ENCODE peak calls at places on chromosomes 13 and 19, in nine cellular contexts. A is Caco-2; Q is K562; F is thoracic aorta; J is upper lobe of right lung; D is cardiac fibroblast; E is CD4-positive, alpha-beta memory T cell; Y is HFF-Myc; U is fibroblast of mammary gland. P is an unnamed sample.

GRCh38 chr19:41223431-41224234 is 4.6 kb downstream of the AXL start:
- DNase-seq in A (no peak), Q (no peak), F (peak; percentile 53), J (no peak), D (peak; percentile 58), E (no peak), Y (peak; percentile 83), U (peak; percentile 89), P (peak; percentile 76)

GRCh38 chr19:43763473-43763939 is 8.7 kb upstream of the SMG9 start:
- DNase-seq in A (no peak), Q (peak; percentile 38), F (no peak), J (no peak), D (peak; percentile 43), E (no peak), Y (no peak), U (peak; percentile 77), P (peak; percentile 35)

GRCh38 chr13:46962286-46962941 is 65.6 kb upstream of the HTR2A start:
- DNase-seq in A (no peak), Q (peak; percentile 13), F (no peak), J (no peak), D (peak; percentile 10), E (no peak), Y (no peak), U (peak; percentile 89), P (no peak)

GRCh38 chr13:44752184-44752583 is 176.1 kb upstream of the TSC22D1 start:
- DNase-seq in A (no peak), Q (no peak), F (no peak), J (no peak), D (no peak), E (no peak), Y (no peak), U (no peak), P (no peak)

GRCh38 chr13:99085139-99085845 is 107.4 kb upstream of the DOCK9 start:
- DNase-seq in A (no peak), Q (peak; percentile 21), F (no peak), J (no peak), D (no peak), E (peak; percentile 38), Y (no peak), U (no peak), P (no peak)

GRCh38 chr13:44078806-44079378 is 199.2 kb downstream of the LACC1 start:
- DNase-seq in A (no peak), Q (no peak), F (no peak), J (no peak), D (no peak), E (no peak), Y (no peak), U (no peak), P (no peak)

GRCh38 chr19:12698138-12698537 is 1.7 kb upstream of the FBXW9 start:
- DNase-seq in A (no peak), Q (no peak), F (no peak), J (no peak), D (no peak), E (no peak), Y (no peak), U (no peak), P (no peak)

GRCh38 chr13:51000576-51001260 is 91.1 kb downstream of the RNASEH2B start:
- DNase-seq in A (no peak), Q (no peak), F (no peak), J (no peak), D (peak; percentile 66), E (no peak), Y (no peak), U (peak; percentile 89), P (peak; percentile 33)

GRCh38 chr13:32309812-32310706 is 5.1 kb downstream of the ZAR1L start:
- DNase-seq in A (peak; percentile 62), Q (peak; percentile 53), F (no peak), J (no peak), D (peak; percentile 82), E (peak; percentile 55), Y (no peak), U (peak; percentile 76), P (peak; percentile 81)

GRCh38 chr19:42961119-42961518 is 24.1 kb upstream of the PSG7 start:
- DNase-seq in A (no peak), Q (no peak), F (no peak), J (no peak), D (no peak), E (no peak), Y (no peak), U (no peak), P (peak; percentile 7)

GRCh38 chr19:7868326-7868670 is 5.9 kb downstream of the PRR36 start:
- DNase-seq in A (no peak), Q (no peak), F (no peak), J (no peak), D (no peak), E (no peak), Y (no peak), U (peak; percentile 15), P (no peak)
- H3K4me3 ChIP-seq in A (peak overlapping the region; percentile 77), Q (peak overlapping the region; percentile 75), F (peak overlapping the region; percentile 69), J (peak overlapping the region; percentile 51), D (no peak overlapping the region), E (peak overlapping the region; percentile 75), Y (peak overlapping the region; percentile 31), U (no peak overlapping the region), P (no peak overlapping the region)

GRCh38 chr13:25372275-25373081 is 704 bp downstream of the ATP8A2 start:
- DNase-seq in A (no peak), Q (no peak), F (no peak), J (no peak), D (no peak), E (no peak), Y (no peak), U (no peak), P (peak; percentile 1)

GRCh38 chr13:25371608-25372274 is at the start of gene ATP8A2:
- DNase-seq in A (no peak), Q (peak; percentile 24), F (no peak), J (no peak), D (no peak), E (no peak), Y (no peak), U (no peak), P (peak; percentile 50)

GRCh38 chr13:25365720-25366235 is 6.0 kb upstream of the ATP8A2 start:
- DNase-seq in A (no peak), Q (no peak), F (no peak), J (no peak), D (no peak), E (no peak), Y (no peak), U (no peak), P (no peak)

GRCh38 chr13:25375727-25376358 is 4.1 kb downstream of the ATP8A2 start:
- DNase-seq in A (peak; percentile 72), Q (peak; percentile 72), F (no peak), J (no peak), D (peak; percentile 63), E (peak; percentile 46), Y (peak; percentile 5), U (peak; percentile 46), P (peak; percentile 77)

DNA sequence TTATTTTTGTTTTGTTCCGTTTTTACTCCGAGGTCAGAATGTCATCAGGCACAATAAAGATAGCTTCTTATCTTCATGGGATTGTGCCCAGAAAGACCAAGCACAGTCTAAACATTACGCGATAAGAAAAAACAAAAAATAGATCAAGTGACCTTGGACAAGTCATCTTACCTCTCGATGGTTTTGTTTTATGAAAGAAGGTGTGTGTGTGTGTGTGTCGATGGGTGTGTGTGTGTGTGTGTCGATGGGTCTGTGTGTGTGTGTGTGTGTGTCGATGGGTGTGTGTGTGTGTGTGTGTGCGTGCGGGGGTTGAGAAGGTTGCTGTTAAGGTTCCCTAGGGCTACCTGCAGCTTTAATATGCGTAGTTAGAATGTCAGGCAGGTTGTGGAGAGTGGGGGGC is 616 bp upstream of the ATP8A2 start:
- DNase-seq in A (no peak), Q (no peak), F (no peak), J (no peak), D (no peak), E (no peak), Y (no peak), U (no peak), P (no peak)
- H3K4me3 ChIP-seq in A (no peak overlapping the region), Q (no peak overlapping the region), F (no peak overlapping the region), J (no peak overlapping the region), D (no peak overlapping the region), E (no peak overlapping the region), Y (no peak overlapping the region), U (no peak overlapping the region), P (no peak overlapping the region)

GRCh38 chr19:54850930-54851329 is 687 bp downstream of the KIR3DL2 start:
- DNase-seq in A (no peak), Q (no peak), F (no peak), J (no peak), D (no peak), E (no peak), Y (no peak), U (no peak), P (no peak)

DNA sequence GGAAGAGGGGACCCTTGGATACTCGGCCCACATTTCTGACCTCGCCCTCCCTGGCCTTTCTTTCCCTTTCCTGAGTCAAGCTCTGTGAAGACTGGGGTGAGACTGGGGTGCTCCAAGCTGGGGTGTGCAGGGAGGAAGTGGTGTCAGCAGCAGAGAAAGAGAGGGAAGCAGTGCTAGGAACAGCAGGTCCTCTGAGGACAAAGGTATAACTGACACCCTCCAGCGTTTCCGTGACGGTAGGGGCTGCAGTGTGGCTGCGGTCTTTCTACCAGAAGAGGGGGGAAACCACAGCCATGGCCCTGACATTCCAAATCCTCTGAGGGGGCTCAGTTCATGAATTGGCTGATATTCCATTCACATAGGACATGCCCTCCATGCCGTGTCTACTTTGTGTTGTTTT is 1.1 kb downstream of the KIR3DL2 start:
- DNase-seq in A (no peak), Q (no peak), F (no peak), J (no peak), D (no peak), E (no peak), Y (no peak), U (no peak), P (no peak)
- H3K4me3 ChIP-seq in A (no peak overlapping the region), Q (no peak overlapping the region), F (no peak overlapping the region), J (no peak overlapping the region), D (no peak overlapping the region), E (no peak overlapping the region), Y (no peak overlapping the region), U (no peak overlapping the region), P (no peak overlapping the region)

GRCh38 chr13:49400755-49401659 is 42.9 kb downstream of the CAB39L start:
- DNase-seq in A (peak; percentile 74), Q (peak; percentile 71), F (no peak), J (no peak), D (peak; percentile 75), E (no peak), Y (peak; percentile 14), U (peak; percentile 45), P (peak; percentile 70)
- H3K4me3 ChIP-seq in A (peak overlapping the region; percentile 33), Q (peak overlapping the region; percentile 23), F (peak overlapping the region; percentile 70), J (peak overlapping the region; percentile 40), D (no peak overlapping the region), E (no peak overlapping the region), Y (peak overlapping the region; percentile 7), U (no peak overlapping the region), P (peak overlapping the region; percentile 76)

P was measured in adipocyte.